ENCODE peak calls at places on chromosomes 5 and 9, in eight cellular contexts. L is cortex of kidney; V is stimulated activated CD8-positive, alpha-beta memory T cell treated with anti-CD3 and anti-CD28 coated beads, Interleukin-4, amount 100 ng/mL, for 1 hour; F is RCC 7860; Q is stimulated activated CD4-positive, alpha-beta T cell treated with anti-CD3 and anti-CD28 coated beads, Interleukin-4, amount 100 ng/mL, for 4 hours; Z is activated T-helper 9 cell treated with anti-CD3 and anti-CD28 coated beads, Interleukin-2, amount 50 U/mL, for 16 hours; D is tibial nerve; I is left colon. P is an unnamed sample.

GRCh38 chr9:87309236-87309635 is 188.4 kb upstream of the DAPK1 start:
- DNase-seq in Z (no peak), D (no peak), L (no peak), Q (no peak), V (no peak), F (no peak), I (no peak), P (no peak)

GRCh38 chr9:93254061-93254481 is 70.1 kb downstream of the WNK2 start:
- DNase-seq in D (no peak), I (peak; percentile 17), F (no peak), V (no peak), Z (no peak), Q (no peak), L (no peak), P (no peak)

GRCh38 chr9:126294331-126295081 is 32.1 kb upstream of the MVB12B start:
- DNase-seq in F (no peak), D (no peak), Z (no peak), Q (no peak), V (no peak), L (no peak), I (no peak), P (no peak)

GRCh38 chr9:76662476-76663281 is 101.6 kb upstream of the PCA3 start:
- DNase-seq in Z (no peak), D (no peak), Q (no peak), I (no peak), V (no peak), L (no peak), F (no peak), P (no peak)

GRCh38 chr5:150000990-150001659 is 586 bp downstream of the HMGXB3 start:
- DNase-seq in F (no peak), Z (peak; percentile 23), I (peak; percentile 47), D (no peak), V (peak; percentile 7), Q (peak; percentile 39), L (no peak), P (no peak)

GRCh38 chr9:128120741-128121465 is 6.6 kb downstream of the PTGES2 start:
- DNase-seq in Q (no peak), L (no peak), D (no peak), I (peak; percentile 21), V (no peak), F (no peak), Z (no peak), P (no peak)

GRCh38 chr5:437281-437771 is 5.7 kb upstream of the EXOC3 start:
- DNase-seq in V (no peak), L (no peak), Z (no peak), I (peak; percentile 17), F (no peak), Q (no peak), D (no peak), P (no peak)

GRCh38 chr5:153813871-153814270 is 224.8 kb downstream of the FAM114A2 start:
- DNase-seq in V (no peak), Z (no peak), L (no peak), F (no peak), D (no peak), Q (no peak), I (no peak), P (no peak)

GRCh38 chr9:33818167-33818831 is 1.3 kb downstream of the UBE2R2 start:
- DNase-seq in L (no peak), F (no peak), I (no peak), Z (no peak), V (no peak), Q (no peak), D (no peak), P (no peak)

GRCh38 chr5:152634596-152634995 is 229.5 kb upstream of the NMUR2 start:
- DNase-seq in D (no peak), I (no peak), F (no peak), Q (no peak), Z (no peak), V (no peak), L (no peak), P (no peak)

GRCh38 chr9:29796291-29796952 is 2223.1 kb upstream of the C9orf72 start:
- DNase-seq in Q (no peak), D (no peak), L (no peak), I (no peak), F (no peak), V (no peak), Z (no peak), P (no peak)

GRCh38 chr5:10485142-10485795 is 43.6 kb downstream of the ROPN1L start:
- DNase-seq in V (no peak), I (no peak), F (no peak), D (peak; percentile 72), L (no peak), Q (no peak), Z (no peak), P (no peak)

GRCh38 chr9:673264-673965 is 168.1 kb upstream of the DMRT1 start:
- DNase-seq in D (no peak), V (no peak), I (no peak), F (no peak), Q (no peak), Z (no peak), L (no peak), P (no peak)

GRCh38 chr9:129769582-129770107 is 16.8 kb upstream of the PTGES start:
- DNase-seq in V (no peak), L (no peak), D (no peak), Z (no peak), I (no peak), F (no peak), Q (no peak), P (no peak)

GRCh38 chr5:16492398-16493175 is 27.0 kb upstream of the ZNF622 start:
- DNase-seq in V (no peak), D (no peak), I (peak; percentile 70), L (no peak), Z (no peak), F (peak; percentile 50), Q (no peak), P (peak; percentile 64)

GRCh38 chr5:179079165-179079987 is 19.2 kb downstream of the ZNF354C start:
- DNase-seq in I (no peak), V (no peak), D (no peak), Z (no peak), L (no peak), F (no peak), Q (no peak), P (no peak)

GRCh38 chr5:177472460-177473441 is 683 bp downstream of the DBN1 start:
- DNase-seq in F (peak; percentile 31), I (no peak), Z (peak; percentile 30), D (no peak), Q (peak; percentile 51), L (no peak), V (no peak), P (no peak)

GRCh38 chr5:5315068-5315835 is 107.2 kb upstream of the ICE1 start:
- DNase-seq in Z (no peak), I (no peak), V (no peak), Q (no peak), L (no peak), D (no peak), F (peak; percentile 29), P (no peak)

GRCh38 chr5:173012882-173013281 is 29.3 kb downstream of the ATP6V0E1 start:
- DNase-seq in I (peak; percentile 32), Z (no peak), L (no peak), Q (no peak), D (no peak), V (no peak), F (no peak), P (no peak)

GRCh38 chr9:130107955-130108354 is 54.2 kb downstream of the GPR107 start:
- DNase-seq in D (no peak), V (no peak), Z (no peak), F (no peak), L (no peak), Q (no peak), I (no peak), P (no peak)

GRCh38 chr9:78031271-78031825 is at the start of gene GNAQ:
- DNase-seq in Z (no peak), F (no peak), I (no peak), L (no peak), Q (no peak), D (no peak), V (no peak), P (no peak)

GRCh38 chr5:131774652-131775367 is 22.0 kb downstream of the FNIP1 start:
- DNase-seq in Q (no peak), I (no peak), Z (no peak), L (no peak), V (no peak), F (no peak), D (no peak), P (no peak)